ENCODE peak calls at places on chromosomes 16 and 17, in seven cellular contexts. X is heart right ventricle, U is upper lobe of right lung, K is K562, H is Peyer's patch, N is breast epithelium, Y is OCI-LY7. S is an unnamed sample.

GRCh38 chr17:5050281-5050680 is 15.1 kb upstream of the SLC52A1 start:
- DNase-seq in X (no peak), U (no peak), K (no peak), H (no peak), N (no peak), Y (no peak), S (no peak)

GRCh38 chr17:15405016-15405415 is 62.4 kb downstream of the CDRT4 start:
- DNase-seq in X (no peak), U (no peak), K (no peak), H (peak), N (no peak), Y (no peak), S (no peak)

GRCh38 chr17:14125518-14126125 is 56.3 kb downstream of the COX10 start:
- DNase-seq in X (no peak), U (no peak), K (no peak), H (no peak), N (no peak), Y (no peak), S (no peak)

GRCh38 chr17:82845163-82845807 is 5.5 kb upstream of the ZNF750 start:
- DNase-seq in X (peak), U (no peak), K (no peak), H (no peak), N (no peak), Y (no peak), S (no peak)

GRCh38 chr17:40025559-40025958 is 10.3 kb downstream of the CSF3 start:
- DNase-seq in X (no peak), U (no peak), K (no peak), H (no peak), N (no peak), Y (no peak), S (no peak)

GRCh38 chr16:88993006-88993787 is 16.2 kb upstream of the CBFA2T3 start:
- DNase-seq in X (no peak), U (no peak), K (peak), H (no peak), N (no peak), Y (peak), S (no peak)

GRCh38 chr16:54418903-54419302 is 132.3 kb upstream of the IRX3 start:
- DNase-seq in X (no peak), U (no peak), K (no peak), H (no peak), N (no peak), Y (no peak), S (no peak)

GRCh38 chr16:80151706-80152073 is 389.1 kb upstream of the DYNLRB2 start:
- DNase-seq in X (no peak), U (no peak), K (no peak), H (no peak), N (no peak), Y (no peak), S (no peak)

GRCh38 chr17:78117027-78117981 is 11.3 kb downstream of the TMC6 start:
- DNase-seq in X (no peak), U (peak), K (no peak), H (peak), N (no peak), Y (peak), S (peak)

GRCh38 chr16:88400186-88400585 is 17.4 kb downstream of the ZNF469 start:
- DNase-seq in X (no peak), U (no peak), K (no peak), H (no peak), N (no peak), Y (no peak), S (no peak)

GRCh38 chr17:72580321-72581127 is 459.7 kb downstream of the SOX9 start:
- DNase-seq in X (no peak), U (no peak), K (no peak), H (peak), N (peak), Y (no peak), S (no peak)

GRCh38 chr16:3001316-3001715 is 11.4 kb upstream of the CLDN9 start:
- DNase-seq in X (no peak), U (no peak), K (no peak), H (no peak), N (no peak), Y (no peak), S (no peak)

GRCh38 chr16:31138621-31139578 is 3.4 kb upstream of the PRSS8 start:
- DNase-seq in X (peak), U (peak), K (no peak), H (peak), N (no peak), Y (no peak), S (no peak)

GRCh38 chr16:57151369-57151768 is 34.5 kb downstream of the PSME3IP1 start:
- DNase-seq in X (no peak), U (no peak), K (no peak), H (no peak), N (no peak), Y (no peak), S (no peak)

GRCh38 chr17:81365148-81365600 is 30.1 kb upstream of the BAHCC1 start:
- DNase-seq in X (no peak), U (peak), K (peak), H (peak), N (peak), Y (no peak), S (peak)

GRCh38 chr17:48107137-48108055 is at the start of gene SNX11:
- DNase-seq in X (peak), U (peak), K (peak), H (peak), N (peak), Y (peak), S (peak)
- TF ChIP-seq CTCF in X (peak), U (no peak), K (peak), H (peak), N (no peak), Y (peak), S (no peak)

DNA sequence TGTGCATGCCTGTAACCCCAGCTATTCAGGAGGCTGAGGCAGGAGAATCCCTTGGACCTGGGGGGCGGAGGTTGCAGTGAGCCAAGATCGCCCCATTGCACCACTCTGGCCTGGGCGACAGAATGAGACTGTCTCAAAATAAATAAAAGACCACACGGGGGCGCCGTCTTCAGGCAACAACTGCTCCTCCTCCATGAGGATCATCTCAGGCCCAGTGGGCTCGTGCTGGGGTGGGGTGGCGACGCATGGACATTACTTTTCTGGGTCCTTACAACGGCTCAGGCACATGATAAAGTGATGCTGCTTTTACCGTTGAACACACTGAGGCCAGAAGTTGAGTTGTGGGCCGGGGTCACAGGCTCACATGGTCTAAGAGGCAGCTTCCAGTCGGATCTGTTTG is 56.2 kb downstream of the PRMT7 start:
- DNase-seq in X (no peak), U (no peak), K (peak), H (peak), N (no peak), Y (peak), S (peak)
- TF ChIP-seq CTCF in X (peak), U (peak), K (peak), H (peak), N (no peak), Y (peak), S (peak)

GRCh38 chr17:7435676-7436555 is 681 bp downstream of the TMEM102 start:
- DNase-seq in X (peak), U (peak), K (peak), H (peak), N (no peak), Y (peak), S (peak)
- TF ChIP-seq CTCF in X (no peak), U (peak), K (peak), H (peak), N (no peak), Y (peak), S (peak)

DNA sequence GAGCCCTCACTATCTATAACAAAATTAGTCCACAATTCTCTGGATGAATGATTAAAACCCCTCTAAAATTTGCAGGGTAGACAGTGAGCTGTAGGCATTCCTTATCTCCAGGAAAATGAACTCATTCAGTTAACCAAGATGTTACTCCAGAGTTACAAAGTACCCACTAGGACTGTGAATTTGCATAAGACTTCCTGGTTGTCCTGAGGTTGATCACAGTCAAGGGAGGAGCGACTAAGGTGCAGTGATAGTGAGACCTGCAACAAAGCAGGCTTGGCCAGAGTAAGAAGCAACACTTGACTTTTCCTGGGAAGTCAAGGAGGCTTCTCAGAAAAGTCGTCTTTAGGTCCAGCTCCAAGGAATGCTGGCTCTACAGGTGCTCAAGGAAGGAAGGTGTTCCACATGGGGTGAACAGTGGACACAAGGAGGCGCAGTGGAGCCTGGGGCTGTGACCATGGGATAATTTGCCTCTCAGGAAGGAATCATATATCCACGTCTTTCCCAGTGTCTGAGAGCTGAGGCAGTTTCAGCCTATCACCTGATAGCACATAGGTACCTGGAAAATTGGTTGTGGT is 821.0 kb upstream of the EEF2KMT start:
- DNase-seq in X (no peak), U (no peak), K (peak), H (peak), N (no peak), Y (no peak), S (no peak)
- TF ChIP-seq CTCF in X (no peak), U (no peak), K (peak), H (peak), N (no peak), Y (peak), S (no peak)

GRCh38 chr17:28404812-28405570 is 1.0 kb downstream of the SLC46A1 start:
- DNase-seq in X (no peak), U (peak), K (no peak), H (peak), N (no peak), Y (no peak), S (no peak)
- TF ChIP-seq CTCF in X (no peak), U (no peak), K (no peak), H (no peak), N (no peak), Y (no peak), S (no peak)

S was measured in activated CD8-positive, alpha-beta T cell treated with anti-CD3 and anti-CD28 coated beads for 36 hours.